ENCODE peak calls at places on chromosome 5, in seven cellular contexts. D is activated B cell treated with CpG ODN at 0.5 μM for 24 hours, L is BE2C, Y is mesothelial cell of epicardium, K is fibroblast of mammary gland, H is brain microvascular endothelial cell, P is IMR-90. R is an unnamed sample.

GRCh38 chr5:1174122-1174936 is 27.1 kb upstream of the SLC6A19 start:
- DNase-seq in K (peak), H (peak), L (peak), P (peak), Y (peak), D (peak), R (peak)

GRCh38 chr5:125695994-125696679 is 727.1 kb upstream of the GRAMD2B start:
- DNase-seq in H (no peak), Y (no peak), K (peak), P (peak), L (no peak), D (no peak), R (no peak)

GRCh38 chr5:108917596-108917995 is 169.9 kb downstream of the FER start:
- DNase-seq in Y (no peak), P (peak), L (no peak), K (no peak), H (peak), D (no peak), R (peak)

GRCh38 chr5:72587909-72588308 is 80.7 kb upstream of the ZNF366 start:
- DNase-seq in D (no peak), Y (no peak), H (no peak), L (no peak), P (peak), K (no peak), R (peak)

GRCh38 chr5:158054388-158055092 is 195.6 kb upstream of the CLINT1 start:
- DNase-seq in D (no peak), Y (no peak), H (no peak), L (no peak), K (peak), P (no peak), R (peak)

GRCh38 chr5:56161446-56161838 is 71.7 kb downstream of the ANKRD55 start:
- DNase-seq in D (no peak), L (no peak), P (no peak), Y (no peak), K (no peak), H (no peak), R (no peak)

GRCh38 chr5:73917433-73917832 is 291.4 kb downstream of the ARHGEF28 start:
- DNase-seq in L (no peak), Y (no peak), D (no peak), K (peak), P (no peak), H (no peak), R (no peak)

GRCh38 chr5:32355694-32356093 is 43.0 kb upstream of the MTMR12 start:
- DNase-seq in P (no peak), K (peak), D (no peak), L (no peak), Y (no peak), H (no peak), R (peak)

GRCh38 chr5:65989115-65989514 is 62.7 kb downstream of the ERBIN start:
- DNase-seq in D (no peak), L (no peak), H (no peak), Y (no peak), K (no peak), P (no peak), R (no peak)

GRCh38 chr5:88758584-88758983 is 124.4 kb downstream of the MEF2C start:
- DNase-seq in D (no peak), L (no peak), H (no peak), P (no peak), Y (no peak), K (no peak), R (no peak)

GRCh38 chr5:153523196-153523595 is 32.7 kb downstream of the GRIA1 start:
- DNase-seq in K (peak), H (peak), L (no peak), D (no peak), P (peak), Y (no peak), R (peak)

DNA sequence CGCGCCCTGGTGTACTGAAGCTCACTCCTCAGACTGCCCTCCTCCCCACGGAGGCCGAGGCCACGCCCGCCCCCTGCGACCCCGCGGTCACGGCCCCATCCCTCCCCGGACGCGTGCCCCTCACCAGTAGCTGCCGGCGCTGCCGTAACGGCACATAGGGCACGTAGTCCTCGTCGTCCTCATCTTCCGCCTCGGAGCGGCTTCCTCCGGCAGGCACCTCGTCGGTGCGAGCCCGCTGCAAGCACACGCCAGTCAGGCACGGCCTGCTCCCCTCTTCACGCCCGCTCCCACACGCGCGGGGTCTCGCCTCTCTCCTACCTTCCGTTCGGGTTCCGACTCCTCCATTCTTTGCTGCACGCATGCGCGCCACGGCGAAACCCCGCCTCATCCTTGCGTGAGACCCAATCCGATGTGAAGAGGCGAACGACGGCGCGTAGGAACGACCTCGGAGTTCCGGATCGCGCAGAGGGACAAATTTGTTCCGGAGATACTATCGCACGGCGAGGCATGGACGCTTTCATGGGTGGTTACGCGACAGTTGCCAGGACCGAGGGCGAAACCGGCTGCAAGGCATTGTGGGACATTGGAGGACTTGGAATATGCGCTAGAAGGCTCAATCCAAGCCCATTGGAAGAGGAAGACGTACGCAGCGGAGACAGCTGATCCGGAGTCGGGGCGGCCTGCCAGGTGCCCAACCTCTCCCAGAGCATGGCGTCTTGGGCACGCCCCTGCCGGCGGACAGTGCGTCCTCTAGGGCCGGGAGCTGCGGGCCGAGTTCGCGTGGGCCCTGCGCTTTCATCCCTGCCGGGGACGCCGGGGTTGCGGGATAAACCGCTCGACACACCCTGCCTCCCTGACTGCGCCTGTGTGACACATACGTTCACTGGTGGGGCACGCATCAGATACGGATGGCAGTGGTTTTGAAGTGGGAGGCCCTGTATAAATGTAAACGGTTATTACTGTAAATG is at the start of gene DDX41:
- DNase-seq in Y (peak), D (peak), K (peak), P (peak), H (peak), L (peak), R (peak)
- TF ChIP-seq CTCF in Y (no peak), D (no peak), K (no peak), P (no peak), H (peak), L (no peak), R (no peak)

DNA sequence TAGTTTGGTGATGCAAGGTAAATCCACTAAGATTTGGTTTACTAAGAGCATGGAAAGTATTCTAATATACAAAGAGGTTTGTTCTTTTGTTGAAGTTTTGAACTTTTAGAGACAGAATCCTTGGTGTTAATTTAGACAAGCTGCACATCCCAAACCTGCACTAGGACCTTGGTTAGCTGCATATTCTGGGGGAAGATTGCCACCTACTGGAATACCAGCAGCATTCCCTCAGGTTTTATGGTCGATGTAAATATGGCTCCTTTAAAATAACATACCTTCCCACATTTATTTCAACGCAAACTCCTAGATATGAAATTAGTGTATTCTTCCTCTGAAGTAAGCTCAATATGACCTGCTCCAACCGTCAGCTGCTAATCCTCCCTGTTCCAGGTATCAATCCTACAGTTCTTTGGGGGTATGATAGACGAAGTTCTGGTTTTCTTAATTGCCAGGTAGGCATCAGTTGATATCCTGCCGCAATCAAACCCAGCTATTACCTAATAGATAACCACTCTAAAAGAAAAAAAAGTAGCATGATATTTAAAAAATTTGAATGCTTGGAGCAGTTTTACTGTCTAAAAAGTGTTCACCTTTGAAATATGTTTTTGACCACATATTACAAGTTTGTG is 624.1 kb downstream of the ISL1 start:
- DNase-seq in K (peak), Y (no peak), P (peak), L (peak), D (no peak), H (peak), R (peak)
- TF ChIP-seq CTCF in K (peak), Y (peak), P (peak), L (peak), D (no peak), H (peak), R (peak)

DNA sequence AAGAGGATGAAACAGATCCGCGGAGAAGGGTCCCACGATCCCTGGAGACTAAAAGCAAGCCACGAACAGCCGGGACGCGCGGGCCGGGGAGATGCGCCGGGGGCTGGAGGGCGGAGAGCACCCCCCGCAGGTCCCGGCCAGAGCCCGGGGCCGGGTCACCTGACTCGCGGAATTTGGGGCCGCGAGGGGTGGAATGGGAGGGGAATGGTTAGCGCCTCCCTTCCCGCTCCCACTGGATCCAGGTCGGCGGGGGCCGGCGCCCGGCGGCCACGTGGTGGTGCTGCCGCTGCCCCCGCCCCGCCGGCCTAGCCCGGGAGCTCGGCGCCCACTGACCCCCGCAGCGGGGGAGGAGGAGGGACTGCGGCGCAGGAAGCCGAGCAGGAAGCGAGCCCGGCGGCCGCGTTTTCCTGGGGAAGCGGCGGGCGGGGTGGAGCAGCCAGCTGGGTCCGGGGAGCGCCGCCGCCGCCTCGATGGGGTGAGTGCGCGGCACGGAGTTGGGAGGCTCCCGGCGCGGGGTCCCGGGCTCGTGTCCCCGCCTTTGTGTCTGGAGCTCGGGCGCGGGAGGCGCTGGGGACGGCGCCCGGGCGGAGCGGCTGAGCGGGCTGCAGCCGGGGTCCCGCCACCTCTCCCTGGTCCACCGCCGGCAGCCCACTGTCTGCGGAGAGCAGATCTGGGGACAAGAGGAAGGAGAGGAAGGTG is at the start of gene RAI14:
- DNase-seq in H (peak), P (peak), L (peak), D (peak), Y (peak), K (peak), R (peak)
- TF ChIP-seq CTCF in H (no peak), P (peak), L (no peak), D (no peak), Y (no peak), K (no peak), R (no peak)

GRCh38 chr5:140116716-140117115 is 2.8 kb downstream of the PURA start:
- DNase-seq in Y (no peak), P (no peak), L (no peak), H (no peak), K (no peak), D (no peak), R (no peak)
- TF ChIP-seq CTCF in Y (no peak), P (no peak), L (peak), H (no peak), K (no peak), D (no peak), R (no peak)

GRCh38 chr5:136805466-136805865 is 440.1 kb upstream of the TRPC7 start:
- DNase-seq in H (no peak), P (no peak), L (no peak), Y (no peak), K (no peak), D (no peak), R (no peak)
- TF ChIP-seq CTCF in H (peak), P (no peak), L (no peak), Y (no peak), K (peak), D (no peak), R (peak)

DNA sequence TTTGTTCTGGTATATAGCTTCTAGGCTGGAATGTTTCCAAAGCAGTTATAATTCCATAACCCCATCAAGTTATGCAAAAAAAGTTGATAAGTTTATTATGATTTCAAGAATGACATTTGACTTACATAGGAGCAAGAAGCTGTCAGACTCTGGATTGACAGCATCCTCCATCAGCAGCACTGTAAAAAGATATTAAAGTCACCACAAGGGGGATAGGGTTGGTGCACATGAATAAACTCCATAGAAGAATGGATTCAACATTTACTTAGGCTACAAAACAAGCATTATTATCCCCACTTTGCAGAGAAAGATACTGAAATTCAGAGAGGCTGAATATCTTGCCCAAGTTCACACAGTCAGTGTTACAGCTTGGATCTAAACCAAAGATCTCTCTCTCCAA is 208.9 kb upstream of the SLC30A5 start:
- DNase-seq in D (no peak), L (no peak), K (peak), Y (no peak), P (no peak), H (no peak), R (peak)
- TF ChIP-seq CTCF in D (no peak), L (peak), K (peak), Y (peak), P (no peak), H (peak), R (peak)

GRCh38 chr5:170020423-170020822 is 40.1 kb upstream of the INSYN2B start:
- DNase-seq in H (no peak), L (no peak), P (no peak), D (no peak), Y (no peak), K (no peak), R (no peak)

GRCh38 chr5:170028124-170028523 is 47.8 kb upstream of the INSYN2B start:
- DNase-seq in D (no peak), Y (no peak), P (no peak), K (peak), H (no peak), L (no peak), R (no peak)

DNA sequence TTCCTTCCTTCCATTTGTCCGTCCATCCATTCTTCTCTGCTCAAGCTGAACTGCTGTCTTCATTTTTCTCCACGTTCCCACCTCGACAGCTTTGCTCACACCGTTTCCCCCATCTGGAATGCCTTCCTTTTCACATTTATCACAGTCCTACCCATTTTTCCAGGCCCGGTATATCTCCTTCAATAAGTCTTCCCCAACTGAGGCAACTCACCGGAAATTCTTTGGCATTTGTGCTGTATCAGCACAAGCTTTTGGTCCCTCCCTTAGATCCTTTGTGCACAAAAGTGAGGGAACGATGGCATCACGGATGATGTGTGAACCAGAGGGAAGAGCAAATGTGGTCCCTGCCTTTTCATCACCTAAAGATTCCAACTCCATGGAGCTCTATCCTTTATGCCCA is 45.6 kb upstream of the INSYN2B start:
- DNase-seq in L (no peak), K (no peak), Y (no peak), D (no peak), P (no peak), H (no peak), R (no peak)
- TF ChIP-seq CTCF in L (no peak), K (no peak), Y (no peak), D (no peak), P (no peak), H (no peak), R (no peak)

R was measured in fibroblast of pulmonary artery.